ENCODE peak calls at places on chromosomes 2 and 18, in four cellular contexts. One of them, this sample, is unnamed.

GRCh38 chr2:54060000-54060399 is 55.4 kb upstream of the ACYP2 start:
- DNase-seq in AG20443: peak; percentile 29
- DNase-seq in putamen: no peak
- DNase-seq in NCI-H1417 treated with DMSO at 0.1 percent for 48 hours: no peak
- DNase-seq in this sample: no peak

GRCh38 chr18:62759704-62760402 is 44.5 kb downstream of the PHLPP1 start:
- DNase-seq in AG20443: peak; percentile 27
- DNase-seq in putamen: no peak
- DNase-seq in NCI-H1417 treated with DMSO at 0.1 percent for 48 hours: no peak
- DNase-seq in this sample: no peak

GRCh38 chr18:70221156-70221910 is 15.8 kb upstream of the RTTN start:
- DNase-seq in AG20443: no peak
- DNase-seq in putamen: no peak
- DNase-seq in NCI-H1417 treated with DMSO at 0.1 percent for 48 hours: no peak
- DNase-seq in this sample: no peak

GRCh38 chr2:45820048-45820447 is 168.6 kb downstream of the PRKCE start:
- DNase-seq in AG20443: no peak
- DNase-seq in putamen: no peak
- DNase-seq in NCI-H1417 treated with DMSO at 0.1 percent for 48 hours: no peak
- DNase-seq in this sample: no peak

GRCh38 chr18:13376298-13376840 is 157.8 kb downstream of the LDLRAD4 start:
- DNase-seq in AG20443: no peak
- DNase-seq in putamen: no peak
- DNase-seq in NCI-H1417 treated with DMSO at 0.1 percent for 48 hours: no peak
- DNase-seq in this sample: no peak

GRCh38 chr2:71333619-71334018 is 2.0 kb downstream of the ZNF638 start:
- DNase-seq in AG20443: no peak
- DNase-seq in putamen: no peak
- DNase-seq in NCI-H1417 treated with DMSO at 0.1 percent for 48 hours: no peak
- DNase-seq in this sample: no peak

GRCh38 chr2:3470166-3470651 is 49.1 kb downstream of the ADI1 start:
- DNase-seq in AG20443: peak; percentile 91
- DNase-seq in putamen: no peak
- DNase-seq in NCI-H1417 treated with DMSO at 0.1 percent for 48 hours: no peak
- DNase-seq in this sample: no peak

GRCh38 chr18:5890261-5890605 is 5.1 kb downstream of the TMEM200C start:
- DNase-seq in AG20443: no peak
- DNase-seq in putamen: no peak
- DNase-seq in NCI-H1417 treated with DMSO at 0.1 percent for 48 hours: no peak
- DNase-seq in this sample: no peak

GRCh38 chr2:9975328-9975727 is 23.8 kb downstream of the GRHL1 start:
- DNase-seq in AG20443: no peak
- DNase-seq in putamen: no peak
- DNase-seq in NCI-H1417 treated with DMSO at 0.1 percent for 48 hours: no peak
- DNase-seq in this sample: no peak

GRCh38 chr2:71936076-71937030 is 211.3 kb downstream of the CYP26B1 start:
- DNase-seq in AG20443: peak; percentile 4
- DNase-seq in putamen: no peak
- DNase-seq in NCI-H1417 treated with DMSO at 0.1 percent for 48 hours: no peak
- DNase-seq in this sample: no peak

GRCh38 chr18:50986360-50987087 is 18.7 kb downstream of the ELAC1 start:
- DNase-seq in AG20443: peak; percentile 75
- DNase-seq in putamen: no peak
- DNase-seq in NCI-H1417 treated with DMSO at 0.1 percent for 48 hours: no peak
- DNase-seq in this sample: no peak

GRCh38 chr2:57444731-57445414 is 601.7 kb upstream of the VRK2 start:
- DNase-seq in AG20443: no peak
- DNase-seq in putamen: no peak
- DNase-seq in NCI-H1417 treated with DMSO at 0.1 percent for 48 hours: no peak
- DNase-seq in this sample: no peak

GRCh38 chr2:238581126-238581525 is 154.4 kb downstream of the ASB1 start:
- DNase-seq in AG20443: no peak
- DNase-seq in putamen: no peak
- DNase-seq in NCI-H1417 treated with DMSO at 0.1 percent for 48 hours: no peak
- DNase-seq in this sample: no peak

GRCh38 chr2:195737531-195738162 is 80.6 kb downstream of the SLC39A10 start:
- DNase-seq in AG20443: no peak
- DNase-seq in putamen: no peak
- DNase-seq in NCI-H1417 treated with DMSO at 0.1 percent for 48 hours: no peak
- DNase-seq in this sample: no peak

GRCh38 chr2:207040606-207041173 is 101.4 kb downstream of the CPO start:
- DNase-seq in AG20443: no peak
- DNase-seq in putamen: no peak
- DNase-seq in NCI-H1417 treated with DMSO at 0.1 percent for 48 hours: no peak
- DNase-seq in this sample: no peak

GRCh38 chr2:23571527-23572295 is 186.7 kb downstream of the KLHL29 start:
- DNase-seq in AG20443: no peak
- DNase-seq in putamen: no peak
- DNase-seq in NCI-H1417 treated with DMSO at 0.1 percent for 48 hours: no peak
- DNase-seq in this sample: no peak

GRCh38 chr2:218024336-218024735 is 21.5 kb upstream of the TNS1 start:
- DNase-seq in AG20443: no peak
- DNase-seq in putamen: no peak
- DNase-seq in NCI-H1417 treated with DMSO at 0.1 percent for 48 hours: no peak
- DNase-seq in this sample: no peak

This sample was measured in NCI-H1105.